ENCODE peak calls at places on chromosomes 13 and 19, in seven cellular contexts. O, G, W, N, C, J and T are unnamed samples.

GRCh38 chr19:1038995-1039645 is 787 bp upstream of the ABCA7 start:
- DNase-seq in O (no peak), C (peak; percentile 28), G (no peak), J (no peak), N (no peak), W (no peak), T (no peak)

GRCh38 chr19:52735734-52736133 is 890 bp upstream of the ZNF611 start:
- DNase-seq in C (no peak), W (peak; percentile 80), O (no peak), N (peak; percentile 76), J (no peak), G (no peak), T (peak; percentile 79)

GRCh38 chr13:45416521-45417125 is 1.6 kb downstream of the SLC25A30 start:
- DNase-seq in W (no peak), G (no peak), N (no peak), J (no peak), O (no peak), C (no peak), T (no peak)

GRCh38 chr13:89708013-89708412 is 1639.5 kb upstream of the MIR17HG start:
- DNase-seq in W (no peak), C (no peak), O (no peak), N (no peak), G (no peak), J (no peak), T (no peak)

GRCh38 chr19:861756-862528 is 2.5 kb downstream of the CFD start:
- DNase-seq in W (no peak), N (peak; percentile 60), C (no peak), G (no peak), O (peak; percentile 30), J (no peak), T (no peak)

GRCh38 chr13:62760724-62761123 is 1345.1 kb upstream of the PCDH20 start:
- DNase-seq in N (no peak), J (no peak), G (no peak), W (no peak), O (no peak), C (no peak), T (no peak)

GRCh38 chr13:110388141-110388943 is 81.3 kb downstream of the COL4A2 start:
- DNase-seq in J (peak; percentile 51), G (no peak), O (peak; percentile 81), W (peak; percentile 50), N (peak; percentile 46), C (peak; percentile 83), T (peak; percentile 97)

GRCh38 chr19:39365531-39365930 is 23.3 kb downstream of the SAMD4B start:
- DNase-seq in W (no peak), O (no peak), C (no peak), J (no peak), G (no peak), N (no peak), T (no peak)

GRCh38 chr19:48618278-48618915 is 581 bp downstream of the RPL18 start:
- DNase-seq in J (no peak), C (no peak), O (no peak), W (no peak), N (no peak), G (no peak), T (no peak)

GRCh38 chr19:10826236-10826635 is 9.8 kb downstream of the TMED1 start:
- DNase-seq in J (no peak), C (no peak), O (no peak), W (no peak), G (no peak), N (no peak), T (no peak)

GRCh38 chr13:67369895-67370660 is 139.9 kb upstream of the PCDH9 start:
- DNase-seq in N (no peak), C (peak; percentile 92), G (peak; percentile 83), J (no peak), W (no peak), O (peak; percentile 90), T (peak; percentile 77)

GRCh38 chr19:956747-957451 is 27.2 kb upstream of the WDR18 start:
- DNase-seq in J (no peak), N (no peak), C (peak; percentile 36), G (no peak), W (no peak), O (no peak), T (peak; percentile 61)

GRCh38 chr19:35444735-35445134 is 3.3 kb upstream of the FFAR2 start:
- DNase-seq in N (no peak), G (no peak), J (no peak), W (no peak), O (no peak), C (no peak), T (no peak)

GRCh38 chr13:45007225-45007624 is 17.9 kb downstream of the GPALPP1 start:
- DNase-seq in G (no peak), N (no peak), O (no peak), J (no peak), W (no peak), C (no peak), T (no peak)

GRCh38 chr13:88544836-88545235 is 873.7 kb downstream of the SLITRK5 start:
- DNase-seq in O (no peak), G (no peak), J (no peak), N (no peak), C (no peak), W (no peak), T (no peak)

GRCh38 chr19:51259348-51260245 is 8.7 kb downstream of the SIGLECL1 start:
- DNase-seq in O (peak; percentile 51), J (no peak), C (peak; percentile 22), N (no peak), W (no peak), G (no peak), T (peak; percentile 16)

GRCh38 chr19:51257471-51257870 is 6.6 kb downstream of the SIGLECL1 start:
- DNase-seq in O (no peak), W (no peak), C (no peak), N (no peak), G (no peak), J (no peak), T (no peak)

GRCh38 chr19:51256053-51256682 is 5.3 kb downstream of the SIGLECL1 start:
- DNase-seq in G (no peak), O (no peak), J (no peak), W (no peak), N (no peak), C (no peak), T (no peak)

GRCh38 chr19:51258165-51258564 is 7.3 kb downstream of the SIGLECL1 start:
- DNase-seq in O (no peak), G (no peak), C (no peak), N (no peak), W (no peak), J (no peak), T (no peak)

DNA sequence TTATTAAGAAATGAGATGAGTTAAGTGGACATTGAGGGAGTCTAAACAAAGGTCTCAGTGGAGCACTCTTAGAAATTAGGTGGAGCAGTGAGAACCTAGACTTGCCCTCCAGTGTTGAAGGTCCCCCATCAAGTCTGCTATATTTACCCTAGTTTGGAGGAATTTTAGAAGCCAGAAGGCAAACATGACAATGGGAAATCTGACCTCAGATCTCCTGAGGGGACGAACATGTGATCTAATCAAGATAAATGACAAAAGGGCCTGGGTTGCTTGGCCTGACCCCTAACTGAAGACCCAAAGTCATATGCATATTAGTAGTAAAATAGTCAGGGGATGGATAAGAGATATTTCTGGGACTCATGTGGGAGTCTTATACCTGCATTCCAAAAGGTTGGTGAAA is 7.9 kb downstream of the SIGLECL1 start:
- DNase-seq in W (no peak), C (no peak), O (no peak), G (no peak), N (no peak), J (no peak), T (no peak)
- H3K4me3 ChIP-seq in W (no peak overlapping the region), C (no peak overlapping the region), O (no peak overlapping the region), G (no peak overlapping the region), N (no peak overlapping the region), J (no peak overlapping the region), T (no peak overlapping the region)

DNA sequence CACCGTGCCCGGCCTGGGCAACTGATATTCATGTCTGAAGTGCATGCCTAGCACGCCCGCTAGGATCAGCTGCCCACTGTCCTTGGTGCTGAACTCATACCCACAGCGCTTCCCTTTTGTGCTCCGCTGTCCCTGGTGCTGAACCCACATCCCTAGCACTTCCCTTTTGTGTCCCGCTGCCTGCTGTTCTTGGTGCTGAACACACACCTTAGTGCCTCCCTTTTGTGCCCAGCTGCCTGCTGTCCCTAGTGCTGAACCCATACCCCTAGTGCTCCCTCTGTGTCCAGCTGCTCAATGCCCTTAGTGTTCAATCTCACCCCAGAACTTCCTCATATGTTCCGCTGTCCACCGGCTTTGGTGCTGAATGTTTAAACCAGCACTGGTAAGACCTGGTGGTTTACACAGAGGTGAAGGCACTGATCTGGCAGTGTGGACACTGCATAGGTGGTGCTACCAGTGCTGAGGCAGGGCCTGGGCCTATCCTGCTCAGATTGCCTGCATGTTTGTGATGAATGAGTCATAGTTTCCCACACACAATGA is 26.3 kb upstream of the SIGLEC11 start:
- DNase-seq in W (peak; percentile 68), G (peak; percentile 84), O (peak; percentile 93), C (peak; percentile 90), J (peak; percentile 66), N (peak; percentile 78), T (peak; percentile 94)
- TF ChIP-seq CTCF in W (peak; percentile 25), G (peak; percentile 24), O (peak; percentile 14), C (peak; percentile 7), J (no peak), N (no peak), T (peak; percentile 16)

GRCh38 chr19:47232422-47233211 is 1.6 kb upstream of the BBC3 start:
- DNase-seq in W (peak; percentile 67), O (peak; percentile 52), J (no peak), C (peak; percentile 82), G (no peak), N (no peak), T (peak; percentile 76)
- H3K4me3 ChIP-seq in W (peak overlapping the region; percentile 26), O (peak overlapping the region; percentile 8), J (peak overlapping the region; percentile 97), C (peak overlapping the region; percentile 40), G (no peak overlapping the region), N (no peak overlapping the region), T (peak overlapping the region; percentile 56)

DNA sequence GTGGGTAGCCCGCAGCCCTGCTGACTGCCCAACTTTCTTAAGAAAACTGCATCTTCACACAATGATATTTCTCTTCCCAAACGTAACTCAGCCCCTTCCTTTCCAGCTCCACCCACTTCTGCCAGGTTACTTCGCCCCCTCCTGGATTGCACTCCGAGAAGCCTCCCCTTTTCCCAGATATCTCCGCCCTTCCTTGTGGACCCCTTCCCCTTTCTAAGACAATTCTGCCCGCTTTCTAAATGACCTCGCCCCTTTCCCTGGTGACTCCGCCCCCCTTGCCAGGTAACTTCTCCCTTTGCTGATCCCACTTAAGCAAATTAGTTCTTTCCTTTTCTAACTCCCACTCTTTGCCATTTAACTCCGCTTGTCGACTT is 2.6 kb downstream of the VSIG10L start:
- DNase-seq in J (no peak), N (no peak), W (peak; percentile 23), G (no peak), C (no peak), O (no peak), T (no peak)
- TF ChIP-seq CTCF in J (no peak), N (no peak), W (no peak), G (no peak), C (no peak), O (no peak), T (no peak)

GRCh38 chr19:19384486-19384885 is 21.0 kb upstream of the GATAD2A start:
- DNase-seq in J (no peak), G (no peak), O (no peak), C (no peak), N (no peak), W (no peak), T (no peak)
- H3K4me3 ChIP-seq in J (peak overlapping the region; percentile 88), G (peak overlapping the region; percentile 78), O (peak overlapping the region; percentile 25), C (peak overlapping the region; percentile 45), N (peak overlapping the region; percentile 36), W (peak overlapping the region; percentile 68), T (peak overlapping the region; percentile 56)